ENCODE peak calls at places on chromosome 1, in five cellular contexts. V is left lung; E is stimulated activated CD8-positive, alpha-beta memory T cell treated with anti-CD3 and anti-CD28 coated beads, Interleukin-2, amount 100 ng/mL, for 48 hours; Y is transverse colon; R is uterus. M is an unnamed sample.

GRCh38 chr1:67468066-67468718 is 38.0 kb upstream of the SERBP1 start:
- DNase-seq in V (no peak), E (no peak), Y (no peak), R (no peak), M (no peak)

GRCh38 chr1:225879521-225880209 is 2.5 kb downstream of the TMEM63A start:
- DNase-seq in V (no peak), E (no peak), Y (peak), R (no peak), M (no peak)

GRCh38 chr1:217417363-217417762 is 213.5 kb downstream of the GPATCH2 start:
- DNase-seq in V (no peak), E (no peak), Y (no peak), R (no peak), M (no peak)

GRCh38 chr1:91498035-91498434 is 2.6 kb upstream of the CDC7 start:
- DNase-seq in V (no peak), E (no peak), Y (no peak), R (no peak), M (no peak)

GRCh38 chr1:33055210-33055991 is 18.7 kb upstream of the AK2 start:
- DNase-seq in V (no peak), E (no peak), Y (peak), R (peak), M (peak)

GRCh38 chr1:46344481-46344880 is 3.9 kb downstream of the NSUN4 start:
- DNase-seq in V (no peak), E (no peak), Y (no peak), R (no peak), M (no peak)

GRCh38 chr1:76759950-76760349 is 107.3 kb upstream of the ST6GALNAC5 start:
- DNase-seq in V (no peak), E (no peak), Y (no peak), R (no peak), M (peak)

GRCh38 chr1:118589486-118589885 is 398.7 kb downstream of the TBX15 start:
- DNase-seq in V (no peak), E (no peak), Y (no peak), R (no peak), M (no peak)

GRCh38 chr1:219304227-219305226 is 130.8 kb downstream of the LYPLAL1 start:
- DNase-seq in V (no peak), E (no peak), Y (no peak), R (no peak), M (peak)

GRCh38 chr1:52404975-52405338 is 555 bp downstream of the PRPF38A start:
- DNase-seq in V (no peak), E (no peak), Y (no peak), R (no peak), M (no peak)

GRCh38 chr1:167722152-167722869 is 529 bp downstream of the MPZL1 start:
- DNase-seq in V (no peak), E (no peak), Y (peak), R (no peak), M (peak)

GRCh38 chr1:220906561-220907334 is 27.5 kb downstream of the HLX start:
- DNase-seq in V (no peak), E (no peak), Y (no peak), R (no peak), M (no peak)

GRCh38 chr1:3611170-3612019 is at the start of gene MEGF6:
- DNase-seq in V (peak), E (peak), Y (peak), R (peak), M (peak)

GRCh38 chr1:59128784-59129227 is 168.1 kb upstream of the FGGY start:
- DNase-seq in V (no peak), E (no peak), Y (no peak), R (no peak), M (no peak)

GRCh38 chr1:23530750-23531651 is at the start of gene E2F2:
- DNase-seq in V (peak), E (peak), Y (peak), R (peak), M (peak)

GRCh38 chr1:28553229-28553930 is 495 bp downstream of the TRNAU1AP start:
- DNase-seq in V (peak), E (no peak), Y (peak), R (peak), M (peak)

GRCh38 chr1:96845464-96845863 is 123.9 kb downstream of the PTBP2 start:
- DNase-seq in V (peak), E (no peak), Y (peak), R (no peak), M (no peak)

GRCh38 chr1:217924924-217925323 is 293.8 kb downstream of the SPATA17 start:
- DNase-seq in V (no peak), E (no peak), Y (no peak), R (no peak), M (no peak)

GRCh38 chr1:167043752-167044488 is 46.3 kb downstream of the GPA33 start:
- DNase-seq in V (peak), E (peak), Y (peak), R (peak), M (peak)

GRCh38 chr1:9539829-9540550 is 725 bp downstream of the SLC25A33 start:
- DNase-seq in V (peak), E (peak), Y (peak), R (peak), M (peak)

GRCh38 chr1:40710581-40711315 is 19.2 kb downstream of the NFYC start:
- DNase-seq in V (no peak), E (no peak), Y (no peak), R (no peak), M (no peak)

GRCh38 chr1:201128476-201128875 is 1.5 kb upstream of the ASCL5 start:
- DNase-seq in V (no peak), E (no peak), Y (no peak), R (no peak), M (no peak)

GRCh38 chr1:227758366-227758765 is 23.1 kb downstream of the SNAP47 start:
- DNase-seq in V (no peak), E (no peak), Y (no peak), R (no peak), M (no peak)

GRCh38 chr1:235417101-235417697 is 50.0 kb downstream of the TBCE start:
- DNase-seq in V (no peak), E (no peak), Y (peak), R (peak), M (peak)

GRCh38 chr1:150257624-150258274 is at the start of gene CA14:
- DNase-seq in V (no peak), E (no peak), Y (no peak), R (no peak), M (no peak)

GRCh38 chr1:184301228-184301627 is 85.6 kb upstream of the C1orf21 start:
- DNase-seq in V (no peak), E (no peak), Y (no peak), R (no peak), M (no peak)

GRCh38 chr1:229167356-229167755 is 103.6 kb upstream of the RAB4A start:
- DNase-seq in V (no peak), E (no peak), Y (no peak), R (no peak), M (no peak)

GRCh38 chr1:202589190-202589680 is 121.0 kb downstream of the SYT2 start:
- DNase-seq in V (no peak), E (no peak), Y (peak), R (peak), M (peak)

GRCh38 chr1:33392639-33393038 is 38.3 kb downstream of the PHC2 start:
- DNase-seq in V (no peak), E (no peak), Y (no peak), R (no peak), M (peak)

GRCh38 chr1:55447488-55447887 is 232.3 kb upstream of the USP24 start:
- DNase-seq in V (no peak), E (no peak), Y (no peak), R (no peak), M (no peak)

M was measured in SK-N-SH.